ENCODE peak calls at places on chromosome 13, in seven cellular contexts. One of them, this sample, is unnamed.

GRCh38 chr13:85469320-85469719 is 329.9 kb downstream of the SLITRK6 start:
- DNase-seq in kidney: no peak
- DNase-seq in SK-N-SH: no peak
- DNase-seq in colonic mucosa: no peak
- DNase-seq in neural progenitor cell: no peak
- DNase-seq in IMR-90: no peak
- DNase-seq in HCT116: no peak
- DNase-seq in this sample: no peak

GRCh38 chr13:75507027-75508001 is 25.3 kb upstream of the TBC1D4 start:
- DNase-seq in kidney: peak; percentile 66
- DNase-seq in neural progenitor cell: no peak
- DNase-seq in colonic mucosa: no peak
- DNase-seq in SK-N-SH: no peak
- DNase-seq in HCT116: no peak
- DNase-seq in IMR-90: no peak
- DNase-seq in this sample: no peak

GRCh38 chr13:78655906-78656305 is 3.0 kb downstream of the OBI1 start:
- DNase-seq in HCT116: no peak
- DNase-seq in colonic mucosa: no peak
- DNase-seq in neural progenitor cell: no peak
- DNase-seq in SK-N-SH: no peak
- DNase-seq in kidney: no peak
- DNase-seq in IMR-90: no peak
- DNase-seq in this sample: no peak

GRCh38 chr13:25901460-25902376 is 150.1 kb downstream of the SHISA2 start:
- DNase-seq in HCT116: no peak
- DNase-seq in SK-N-SH: peak; percentile 51
- DNase-seq in colonic mucosa: no peak
- DNase-seq in kidney: no peak
- DNase-seq in neural progenitor cell: no peak
- DNase-seq in IMR-90: peak; percentile 11
- DNase-seq in this sample: no peak

GRCh38 chr13:24107955-24108614 is 52.4 kb upstream of the SPATA13 start:
- DNase-seq in SK-N-SH: no peak
- DNase-seq in colonic mucosa: no peak
- DNase-seq in HCT116: no peak
- DNase-seq in neural progenitor cell: no peak
- DNase-seq in kidney: no peak
- DNase-seq in IMR-90: peak; percentile 74
- DNase-seq in this sample: peak; percentile 61

GRCh38 chr13:45717324-45717723 is 15.2 kb downstream of the CBY2 start:
- DNase-seq in neural progenitor cell: no peak
- DNase-seq in SK-N-SH: no peak
- DNase-seq in HCT116: no peak
- DNase-seq in IMR-90: no peak
- DNase-seq in kidney: no peak
- DNase-seq in colonic mucosa: no peak
- DNase-seq in this sample: no peak

GRCh38 chr13:30346159-30346788 is 38.9 kb upstream of the KATNAL1 start:
- DNase-seq in SK-N-SH: no peak
- DNase-seq in neural progenitor cell: no peak
- DNase-seq in kidney: no peak
- DNase-seq in IMR-90: no peak
- DNase-seq in colonic mucosa: peak; percentile 34
- DNase-seq in HCT116: no peak
- DNase-seq in this sample: no peak

GRCh38 chr13:39484506-39485313 is 118.3 kb downstream of the LHFPL6 start:
- DNase-seq in HCT116: no peak
- DNase-seq in colonic mucosa: no peak
- DNase-seq in neural progenitor cell: no peak
- DNase-seq in IMR-90: peak; percentile 77
- DNase-seq in kidney: no peak
- DNase-seq in SK-N-SH: no peak
- DNase-seq in this sample: no peak

GRCh38 chr13:66036024-66036614 is 1194.0 kb downstream of the PCDH9 start:
- DNase-seq in colonic mucosa: no peak
- DNase-seq in kidney: no peak
- DNase-seq in HCT116: no peak
- DNase-seq in IMR-90: peak; percentile 4
- DNase-seq in SK-N-SH: no peak
- DNase-seq in neural progenitor cell: peak; percentile 62
- DNase-seq in this sample: no peak

GRCh38 chr13:58869566-58869965 is 1238.0 kb downstream of the PCDH17 start:
- DNase-seq in SK-N-SH: no peak
- DNase-seq in neural progenitor cell: no peak
- DNase-seq in colonic mucosa: no peak
- DNase-seq in IMR-90: no peak
- DNase-seq in kidney: no peak
- DNase-seq in HCT116: no peak
- DNase-seq in this sample: no peak

GRCh38 chr13:112771139-112771876 is 81.5 kb downstream of the ATP11A start:
- DNase-seq in HCT116: no peak
- DNase-seq in kidney: no peak
- DNase-seq in colonic mucosa: no peak
- DNase-seq in IMR-90: no peak
- DNase-seq in SK-N-SH: no peak
- DNase-seq in neural progenitor cell: no peak
- DNase-seq in this sample: no peak
- H3K9ac ChIP-seq in HCT116: no peak overlapping the region
- H3K9ac ChIP-seq in kidney: no peak overlapping the region
- H3K9ac ChIP-seq in colonic mucosa: no peak overlapping the region
- H3K9ac ChIP-seq in IMR-90: no peak overlapping the region
- H3K9ac ChIP-seq in SK-N-SH: no peak overlapping the region
- H3K9ac ChIP-seq in neural progenitor cell: no peak overlapping the region
- H3K9ac ChIP-seq in this sample: no peak overlapping the region

GRCh38 chr13:99311748-99312492 is 4.7 kb upstream of the GPR183 start:
- DNase-seq in SK-N-SH: peak; percentile 19
- DNase-seq in neural progenitor cell: no peak
- DNase-seq in kidney: no peak
- DNase-seq in colonic mucosa: no peak
- DNase-seq in IMR-90: no peak
- DNase-seq in HCT116: no peak
- DNase-seq in this sample: no peak
- H3K27ac ChIP-seq in SK-N-SH: peak overlapping the region; percentile 83
- H3K27ac ChIP-seq in neural progenitor cell: no peak overlapping the region
- H3K27ac ChIP-seq in kidney: peak overlapping the region; percentile 17
- H3K27ac ChIP-seq in colonic mucosa: peak overlapping the region; percentile 37
- H3K27ac ChIP-seq in IMR-90: no peak overlapping the region
- H3K27ac ChIP-seq in HCT116: no peak overlapping the region
- H3K27ac ChIP-seq in this sample: no peak overlapping the region

GRCh38 chr13:60363288-60363687 is 33.7 kb upstream of the TDRD3 start:
- DNase-seq in IMR-90: no peak
- DNase-seq in colonic mucosa: no peak
- DNase-seq in SK-N-SH: no peak
- DNase-seq in HCT116: no peak
- DNase-seq in neural progenitor cell: no peak
- DNase-seq in kidney: no peak
- DNase-seq in this sample: no peak
- H3K4me3 ChIP-seq in IMR-90: no peak overlapping the region
- H3K4me3 ChIP-seq in colonic mucosa: no peak overlapping the region
- H3K4me3 ChIP-seq in SK-N-SH: no peak overlapping the region
- H3K4me3 ChIP-seq in HCT116: no peak overlapping the region
- H3K4me3 ChIP-seq in neural progenitor cell: no peak overlapping the region
- H3K4me3 ChIP-seq in kidney: no peak overlapping the region
- H3K4me3 ChIP-seq in this sample: no peak overlapping the region

GRCh38 chr13:50280538-50280937 is 265.3 kb downstream of the KCNRG start:
- DNase-seq in neural progenitor cell: no peak
- DNase-seq in colonic mucosa: no peak
- DNase-seq in IMR-90: no peak
- DNase-seq in SK-N-SH: no peak
- DNase-seq in HCT116: no peak
- DNase-seq in kidney: no peak
- DNase-seq in this sample: no peak
- H3K9ac ChIP-seq in neural progenitor cell: no peak overlapping the region
- H3K9ac ChIP-seq in colonic mucosa: no peak overlapping the region
- H3K9ac ChIP-seq in IMR-90: no peak overlapping the region
- H3K9ac ChIP-seq in SK-N-SH: no peak overlapping the region
- H3K9ac ChIP-seq in HCT116: no peak overlapping the region
- H3K9ac ChIP-seq in kidney: no peak overlapping the region
- H3K9ac ChIP-seq in this sample: no peak overlapping the region

DNA sequence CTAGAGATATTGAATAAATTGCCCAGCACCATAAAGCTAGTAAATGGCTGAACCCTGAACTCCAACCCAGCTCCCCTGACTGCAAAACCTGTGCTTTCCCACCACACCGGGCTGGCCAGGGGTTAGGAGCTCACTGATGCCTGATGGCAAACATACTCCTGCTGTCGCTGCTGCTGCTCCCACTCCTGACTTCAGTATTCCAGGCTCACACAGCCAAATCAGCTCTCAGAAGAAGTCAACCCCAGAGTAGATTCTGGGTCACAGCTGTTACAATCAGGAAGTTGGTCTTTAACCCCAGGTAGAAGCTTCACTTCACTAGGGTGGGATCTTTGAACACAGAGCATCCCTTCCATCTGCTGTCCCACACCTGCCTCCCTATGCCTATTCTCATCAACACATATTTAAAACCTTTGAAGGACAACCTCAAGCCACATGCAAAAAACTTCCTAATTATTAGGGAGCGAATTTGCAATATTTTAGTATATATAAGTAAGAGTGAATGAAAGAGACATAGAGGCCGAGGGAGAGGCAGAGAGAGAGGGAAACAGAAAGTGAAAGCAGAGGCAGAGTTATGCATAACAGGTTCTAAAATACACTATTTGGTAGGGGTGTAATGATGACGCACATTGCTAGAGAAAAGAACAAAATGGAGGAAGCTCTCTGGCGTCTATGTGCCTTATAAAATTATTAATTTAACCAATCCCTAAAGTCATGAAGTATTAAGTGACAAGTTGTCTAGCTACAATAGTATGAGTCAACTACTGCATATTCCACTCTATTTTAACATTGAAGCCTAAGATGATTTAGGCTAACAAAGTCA is 99.4 kb upstream of the SERP2 start:
- DNase-seq in SK-N-SH: no peak
- DNase-seq in HCT116: no peak
- DNase-seq in colonic mucosa: no peak
- DNase-seq in kidney: no peak
- DNase-seq in IMR-90: peak; percentile 77
- DNase-seq in neural progenitor cell: no peak
- DNase-seq in this sample: no peak
- H3K27ac ChIP-seq in SK-N-SH: peak overlapping the region; percentile 23
- H3K27ac ChIP-seq in HCT116: no peak overlapping the region
- H3K27ac ChIP-seq in colonic mucosa: peak overlapping the region; percentile 39
- H3K27ac ChIP-seq in kidney: peak overlapping the region; percentile 78
- H3K27ac ChIP-seq in IMR-90: peak overlapping the region; percentile 43
- H3K27ac ChIP-seq in neural progenitor cell: no peak overlapping the region
- H3K27ac ChIP-seq in this sample: no peak overlapping the region

DNA sequence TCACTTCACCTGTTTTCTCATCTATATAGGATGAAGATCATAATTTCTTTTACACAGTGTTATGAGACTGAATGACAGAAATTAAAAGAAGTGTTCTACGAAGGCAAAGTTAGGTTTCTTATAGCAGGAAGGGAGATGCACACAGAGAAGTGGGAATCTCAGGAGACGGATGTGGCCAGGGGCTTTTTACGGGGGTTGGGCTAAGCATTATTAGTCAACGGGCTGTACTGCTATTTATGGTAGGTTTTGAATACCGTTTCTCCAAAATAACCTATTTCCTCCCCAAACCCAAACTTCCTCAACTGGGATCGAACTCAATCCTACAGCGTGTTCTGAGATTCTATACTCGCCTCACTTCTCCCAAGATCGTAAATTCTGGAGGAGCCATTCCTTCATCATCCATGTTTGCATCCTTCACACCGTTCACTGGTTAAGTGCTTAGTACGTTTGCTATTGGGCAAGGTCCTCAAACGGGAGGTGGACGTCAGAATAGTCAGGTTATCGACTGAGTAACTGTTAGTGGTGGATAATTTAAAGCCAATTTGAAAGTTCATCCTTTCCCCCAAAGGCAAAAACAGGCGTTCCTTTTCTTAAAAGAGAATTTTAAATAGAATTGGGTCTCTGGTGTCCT is 1.2 kb upstream of the TRIM13 start:
- DNase-seq in SK-N-SH: peak; percentile 9
- DNase-seq in colonic mucosa: no peak
- DNase-seq in HCT116: no peak
- DNase-seq in kidney: no peak
- DNase-seq in neural progenitor cell: no peak
- DNase-seq in IMR-90: no peak
- DNase-seq in this sample: no peak
- H3K4me3 ChIP-seq in SK-N-SH: peak overlapping the region; percentile 72
- H3K4me3 ChIP-seq in colonic mucosa: peak overlapping the region; percentile 49
- H3K4me3 ChIP-seq in HCT116: peak overlapping the region; percentile 66
- H3K4me3 ChIP-seq in kidney: peak overlapping the region; percentile 77
- H3K4me3 ChIP-seq in neural progenitor cell: peak overlapping the region; percentile 73
- H3K4me3 ChIP-seq in IMR-90: peak overlapping the region; percentile 87
- H3K4me3 ChIP-seq in this sample: peak overlapping the region; percentile 79

DNA sequence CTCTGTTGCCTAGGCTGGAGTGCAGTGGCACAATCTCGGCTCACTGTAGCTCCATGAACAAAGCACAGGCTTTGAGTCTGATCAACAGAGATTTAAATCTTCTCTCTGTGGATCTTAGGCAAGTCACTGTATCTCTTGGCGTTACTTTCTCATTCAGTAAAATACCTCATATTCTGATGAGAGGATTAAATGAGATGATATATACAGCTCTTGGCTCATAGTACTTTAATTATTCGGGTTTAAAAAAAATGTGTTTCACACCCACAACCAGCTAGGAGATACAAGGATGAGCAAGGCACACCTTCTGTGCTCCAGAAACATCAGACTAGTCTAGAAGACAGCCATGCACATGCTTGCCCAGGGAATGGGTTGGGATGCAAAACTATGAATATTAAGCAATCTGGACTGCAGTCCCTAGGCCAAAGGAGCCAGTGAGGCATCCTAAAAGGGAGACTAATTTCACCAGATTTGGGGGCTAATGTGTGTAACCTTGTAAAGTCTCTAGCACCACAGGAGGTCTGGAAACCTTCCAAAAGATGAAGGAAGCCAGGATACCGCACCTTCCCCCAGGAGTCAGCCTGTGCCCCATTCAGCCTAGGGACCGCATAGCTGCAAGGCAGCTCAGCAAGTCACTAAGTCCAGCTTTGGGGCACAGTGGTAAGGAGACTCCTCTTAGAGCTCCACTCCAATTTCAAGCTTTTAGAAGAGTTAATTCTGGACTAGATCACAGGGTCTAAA is 2.5 kb downstream of the VPS36 start:
- DNase-seq in HCT116: no peak
- DNase-seq in neural progenitor cell: peak; percentile 42
- DNase-seq in kidney: no peak
- DNase-seq in colonic mucosa: no peak
- DNase-seq in IMR-90: no peak
- DNase-seq in SK-N-SH: no peak
- DNase-seq in this sample: no peak
- H3K9ac ChIP-seq in HCT116: no peak overlapping the region
- H3K9ac ChIP-seq in neural progenitor cell: no peak overlapping the region
- H3K9ac ChIP-seq in kidney: no peak overlapping the region
- H3K9ac ChIP-seq in colonic mucosa: no peak overlapping the region
- H3K9ac ChIP-seq in IMR-90: no peak overlapping the region
- H3K9ac ChIP-seq in SK-N-SH: no peak overlapping the region
- H3K9ac ChIP-seq in this sample: no peak overlapping the region